ENCODE peak calls at places on chromosomes 12 and 14, in seven cellular contexts. I is pancreas, G is lower leg skin, X is cardiac muscle cell, F is right atrium auricular region, Z is Peyer's patch, D is Calu3. E is an unnamed sample.

GRCh38 chr12:40215977-40216376 is 8.8 kb upstream of the LRRK2 start:
- DNase-seq in I (no peak), G (no peak), X (no peak), F (no peak), Z (no peak), D (no peak), E (no peak)

GRCh38 chr12:95169368-95169767 is 47.9 kb downstream of the FGD6 start:
- DNase-seq in I (no peak), G (no peak), X (no peak), F (no peak), Z (no peak), D (peak), E (no peak)

GRCh38 chr14:68593806-68594536 is 198.9 kb downstream of the ZFP36L1 start:
- DNase-seq in I (peak), G (peak), X (peak), F (no peak), Z (no peak), D (no peak), E (no peak)

GRCh38 chr14:76761198-76761848 is at the start of gene VASH1:
- DNase-seq in I (peak), G (peak), X (peak), F (peak), Z (peak), D (peak), E (peak)

GRCh38 chr12:111998015-111998414 is 14.9 kb downstream of the TMEM116 start:
- DNase-seq in I (no peak), G (no peak), X (no peak), F (no peak), Z (no peak), D (no peak), E (no peak)

GRCh38 chr12:12883369-12884001 is 7.9 kb upstream of the GPRC5A start:
- DNase-seq in I (no peak), G (peak), X (no peak), F (no peak), Z (no peak), D (no peak), E (no peak)

GRCh38 chr12:74031045-74031444 is 506.6 kb upstream of the ATXN7L3B start:
- DNase-seq in I (no peak), G (no peak), X (no peak), F (no peak), Z (no peak), D (no peak), E (no peak)

GRCh38 chr12:124833693-124834122 is 30.0 kb downstream of the SCARB1 start:
- DNase-seq in I (no peak), G (peak), X (peak), F (peak), Z (no peak), D (no peak), E (no peak)

GRCh38 chr12:3071107-3071506 is 6.1 kb upstream of the TSPAN9 start:
- DNase-seq in I (no peak), G (no peak), X (no peak), F (no peak), Z (no peak), D (no peak), E (no peak)

GRCh38 chr14:24416932-24417619 is 12.4 kb downstream of the CBLN3 start:
- DNase-seq in I (no peak), G (peak), X (no peak), F (no peak), Z (no peak), D (no peak), E (no peak)

GRCh38 chr12:1795221-1795784 is 25.1 kb upstream of the LRTM2 start:
- DNase-seq in I (no peak), G (no peak), X (no peak), F (no peak), Z (no peak), D (no peak), E (no peak)

GRCh38 chr12:63445266-63445665 is 223.0 kb downstream of the DPY19L2 start:
- DNase-seq in I (no peak), G (no peak), X (no peak), F (no peak), Z (no peak), D (no peak), E (no peak)

GRCh38 chr14:70784886-70785285 is 24.4 kb downstream of the MAP3K9 start:
- DNase-seq in I (no peak), G (peak), X (no peak), F (no peak), Z (no peak), D (no peak), E (no peak)

GRCh38 chr12:53147181-53147580 is 33.3 kb upstream of the ZNF740 start:
- DNase-seq in I (no peak), G (no peak), X (no peak), F (no peak), Z (no peak), D (no peak), E (no peak)

GRCh38 chr12:53145861-53146260 is 34.7 kb upstream of the ZNF740 start:
- DNase-seq in I (no peak), G (peak), X (no peak), F (no peak), Z (no peak), D (no peak), E (no peak)

GRCh38 chr12:53145383-53145782 is 35.1 kb upstream of the ZNF740 start:
- DNase-seq in I (no peak), G (peak), X (no peak), F (no peak), Z (no peak), D (no peak), E (no peak)

GRCh38 chr12:53143355-53143754 is 37.2 kb upstream of the ZNF740 start:
- DNase-seq in I (no peak), G (no peak), X (no peak), F (no peak), Z (no peak), D (no peak), E (no peak)

GRCh38 chr12:53147653-53148052 is 32.9 kb upstream of the ZNF740 start:
- DNase-seq in I (no peak), G (no peak), X (no peak), F (no peak), Z (no peak), D (no peak), E (no peak)
- TF ChIP-seq CTCF in I (no peak), G (no peak), X (no peak), F (no peak), Z (no peak), D (no peak), E (no peak)

DNA sequence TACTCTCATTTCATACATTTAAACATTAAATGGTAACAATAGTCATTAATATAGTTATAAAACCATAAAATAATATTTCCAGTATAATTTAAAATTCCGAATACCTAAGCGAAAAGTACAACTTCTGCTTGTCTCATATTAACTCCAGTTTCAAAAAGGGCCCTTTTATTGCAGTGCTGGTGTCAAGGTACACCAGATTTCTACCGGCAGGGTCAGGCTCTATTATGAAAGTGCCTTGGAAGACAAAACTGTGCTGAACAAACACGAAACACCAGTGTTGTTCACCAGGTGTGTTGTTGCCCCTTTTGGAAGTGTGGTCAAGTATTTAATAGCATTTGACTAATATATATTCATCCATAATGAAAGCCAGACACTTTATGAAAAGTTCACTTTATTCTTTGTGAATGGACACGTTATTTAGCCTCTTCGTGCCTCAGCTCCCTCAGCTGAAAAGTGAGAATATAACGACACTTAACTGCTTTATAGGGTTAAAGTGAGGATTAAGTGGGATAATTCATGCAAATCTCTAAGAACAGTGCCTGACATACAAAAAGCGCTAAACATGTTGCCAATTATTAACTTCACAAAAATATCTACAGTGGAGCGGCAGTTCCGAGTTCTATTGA is 20.3 kb upstream of the GNS start:
- DNase-seq in I (no peak), G (no peak), X (no peak), F (no peak), Z (no peak), D (no peak), E (no peak)
- TF ChIP-seq CTCF in I (no peak), G (no peak), X (no peak), F (no peak), Z (peak), D (no peak), E (no peak)

GRCh38 chr12:25587346-25587745 is 34.3 kb upstream of the LMNTD1 start:
- DNase-seq in I (no peak), G (no peak), X (no peak), F (no peak), Z (no peak), D (no peak), E (no peak)

GRCh38 chr12:25590021-25590721 is 37.1 kb upstream of the LMNTD1 start:
- DNase-seq in I (no peak), G (no peak), X (no peak), F (no peak), Z (no peak), D (no peak), E (no peak)

GRCh38 chr12:25594376-25594775 is 41.3 kb upstream of the LMNTD1 start:
- DNase-seq in I (no peak), G (no peak), X (no peak), F (no peak), Z (no peak), D (no peak), E (no peak)

GRCh38 chr12:25592725-25593495 is 39.8 kb upstream of the LMNTD1 start:
- DNase-seq in I (no peak), G (no peak), X (no peak), F (no peak), Z (no peak), D (no peak), E (no peak)

GRCh38 chr12:25591132-25591531 is 38.0 kb upstream of the LMNTD1 start:
- DNase-seq in I (no peak), G (no peak), X (no peak), F (no peak), Z (no peak), D (no peak), E (no peak)
- TF ChIP-seq CTCF in I (no peak), G (no peak), X (peak), F (no peak), Z (no peak), D (no peak), E (no peak)

GRCh38 chr12:16844875-16845274 is 238.9 kb upstream of the LMO3 start:
- DNase-seq in I (no peak), G (no peak), X (no peak), F (no peak), Z (no peak), D (no peak), E (no peak)
- TF ChIP-seq CTCF in I (no peak), G (no peak), X (no peak), F (no peak), Z (no peak), D (no peak), E (no peak)

DNA sequence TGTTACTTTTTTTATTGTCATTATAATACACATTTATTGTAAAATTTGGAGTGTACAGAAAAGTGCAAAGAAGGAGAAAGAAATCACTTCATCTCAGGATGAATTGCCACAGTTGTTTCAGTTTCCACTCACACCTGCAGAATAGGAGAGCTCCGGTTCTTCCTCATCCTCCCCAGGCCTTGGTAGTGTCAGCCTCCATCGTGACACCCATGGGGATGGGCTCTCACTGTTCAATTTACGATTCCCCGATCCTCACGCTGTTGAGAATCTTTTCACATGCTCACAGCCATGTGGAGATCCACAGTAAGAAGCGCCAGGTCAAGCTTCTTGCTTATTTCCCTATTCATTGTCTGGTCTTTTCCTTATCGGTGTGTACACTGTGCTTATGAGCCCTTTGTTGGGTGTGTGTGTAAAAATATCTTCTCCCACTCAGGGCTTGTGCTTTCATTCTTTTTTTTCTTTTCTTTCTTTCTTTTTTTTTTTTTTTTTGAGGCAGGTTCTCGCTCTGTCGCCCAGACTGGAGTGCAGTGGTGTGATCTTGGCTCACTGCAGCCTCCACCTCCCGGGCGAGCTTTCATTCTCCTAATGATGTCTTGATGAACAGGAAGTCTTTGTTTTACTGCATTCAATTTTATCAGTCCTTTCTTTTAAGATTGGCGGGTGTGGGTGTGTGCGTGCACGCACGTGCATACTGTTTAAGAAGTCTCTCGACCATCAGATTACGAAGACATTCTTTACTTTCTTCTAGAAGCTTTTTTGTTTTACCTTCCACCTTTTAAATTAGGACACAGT is 21.5 kb downstream of the RIN3 start:
- DNase-seq in I (no peak), G (no peak), X (no peak), F (no peak), Z (peak), D (no peak), E (no peak)
- TF ChIP-seq CTCF in I (no peak), G (no peak), X (no peak), F (no peak), Z (no peak), D (no peak), E (no peak)

GRCh38 chr14:85532981-85533820 is 3.3 kb downstream of the FLRT2 start:
- DNase-seq in I (peak), G (peak), X (peak), F (peak), Z (peak), D (no peak), E (no peak)

GRCh38 chr14:85531141-85531593 is 1.2 kb downstream of the FLRT2 start:
- DNase-seq in I (peak), G (peak), X (peak), F (peak), Z (peak), D (no peak), E (no peak)

GRCh38 chr14:85532570-85532969 is 2.6 kb downstream of the FLRT2 start:
- DNase-seq in I (no peak), G (no peak), X (no peak), F (no peak), Z (no peak), D (no peak), E (no peak)

GRCh38 chr14:85530626-85531025 is 682 bp downstream of the FLRT2 start:
- DNase-seq in I (no peak), G (no peak), X (no peak), F (no peak), Z (no peak), D (no peak), E (no peak)

GRCh38 chr14:85531594-85532391 is 1.8 kb downstream of the FLRT2 start:
- DNase-seq in I (peak), G (peak), X (peak), F (peak), Z (peak), D (no peak), E (no peak)
- TF ChIP-seq CTCF in I (no peak), G (no peak), X (peak), F (peak), Z (no peak), D (no peak), E (no peak)